ENCODE peak calls at places on chromosomes 5 and 9, in ten cellular contexts. Y, L, N, U, A, T, O, I, G and P are unnamed samples.

GRCh38 chr5:33679791-33680190 is 212.0 kb downstream of the ADAMTS12 start:
- DNase-seq in Y (peak), L (no peak), N (no peak), U (no peak), A (no peak), T (no peak), O (no peak), I (peak), G (peak), P (no peak)

GRCh38 chr5:124515494-124516222 is 230.8 kb downstream of the ZNF608 start:
- DNase-seq in Y (peak), L (no peak), N (no peak), U (no peak), A (no peak), T (no peak), O (no peak), I (no peak), G (no peak), P (no peak)

GRCh38 chr5:79872309-79872708 is 118.8 kb downstream of the MTX3 start:
- DNase-seq in Y (no peak), L (no peak), N (no peak), U (no peak), A (no peak), T (no peak), O (no peak), I (no peak), G (peak), P (no peak)

GRCh38 chr9:942805-943580 is 33.5 kb upstream of the DMRT3 start:
- DNase-seq in Y (no peak), L (no peak), N (no peak), U (no peak), A (no peak), T (no peak), O (no peak), I (no peak), G (no peak), P (no peak)

GRCh38 chr9:122226142-122226757 is 2.5 kb downstream of the LHX6 start:
- DNase-seq in Y (no peak), L (no peak), N (no peak), U (no peak), A (no peak), T (no peak), O (no peak), I (no peak), G (no peak), P (no peak)

GRCh38 chr5:123545506-123545905 is 33.5 kb downstream of the CSNK1G3 start:
- DNase-seq in Y (peak), L (no peak), N (no peak), U (peak), A (no peak), T (no peak), O (no peak), I (no peak), G (no peak), P (no peak)

GRCh38 chr9:136985027-136985602 is 2.3 kb downstream of the LCNL1 start:
- DNase-seq in Y (no peak), L (no peak), N (no peak), U (no peak), A (no peak), T (no peak), O (no peak), I (no peak), G (no peak), P (no peak)

GRCh38 chr9:113772121-113772885 is 103.8 kb upstream of the ZNF618 start:
- DNase-seq in Y (peak), L (peak), N (no peak), U (no peak), A (no peak), T (no peak), O (no peak), I (peak), G (peak), P (no peak)

GRCh38 chr5:137146402-137146889 is 352.7 kb downstream of the SPOCK1 start:
- DNase-seq in Y (peak), L (peak), N (no peak), U (no peak), A (peak), T (peak), O (peak), I (peak), G (peak), P (no peak)

GRCh38 chr9:7968642-7969041 is 169.1 kb upstream of the DMAC1 start:
- DNase-seq in Y (no peak), L (no peak), N (no peak), U (no peak), A (no peak), T (no peak), O (no peak), I (no peak), G (no peak), P (no peak)

GRCh38 chr5:157463081-157463480 is 3.1 kb downstream of the NIPAL4 start:
- DNase-seq in Y (no peak), L (no peak), N (no peak), U (no peak), A (no peak), T (no peak), O (no peak), I (no peak), G (no peak), P (no peak)

GRCh38 chr5:64818245-64818644 is 49.5 kb downstream of the CWC27 start:
- DNase-seq in Y (no peak), L (no peak), N (no peak), U (no peak), A (no peak), T (no peak), O (no peak), I (no peak), G (no peak), P (no peak)

GRCh38 chr9:74887041-74887980 is at the start of gene TRPM6:
- DNase-seq in Y (peak), L (peak), N (peak), U (no peak), A (peak), T (peak), O (peak), I (peak), G (peak), P (peak)

GRCh38 chr5:122773615-122774014 is 1.3 kb upstream of the SNX2 start:
- DNase-seq in Y (no peak), L (no peak), N (no peak), U (no peak), A (no peak), T (no peak), O (no peak), I (no peak), G (no peak), P (no peak)

GRCh38 chr9:78386746-78387145 is 89.8 kb downstream of the PSAT1 start:
- DNase-seq in Y (peak), L (peak), N (no peak), U (no peak), A (no peak), T (no peak), O (no peak), I (peak), G (no peak), P (no peak)

GRCh38 chr5:39025456-39025855 is 48.7 kb downstream of the RICTOR start:
- DNase-seq in Y (no peak), L (no peak), N (no peak), U (no peak), A (no peak), T (no peak), O (no peak), I (no peak), G (no peak), P (no peak)

GRCh38 chr5:77168884-77169254 is 41.6 kb upstream of the PDE8B start:
- DNase-seq in Y (no peak), L (peak), N (no peak), U (no peak), A (peak), T (no peak), O (no peak), I (no peak), G (no peak), P (no peak)

GRCh38 chr5:179158556-179158955 is 98.4 kb downstream of the ZNF354C start:
- DNase-seq in Y (no peak), L (no peak), N (no peak), U (no peak), A (no peak), T (no peak), O (no peak), I (no peak), G (no peak), P (no peak)

GRCh38 chr9:120904999-120905793 is 21.4 kb downstream of the TRAF1 start:
- DNase-seq in Y (no peak), L (no peak), N (no peak), U (no peak), A (no peak), T (no peak), O (no peak), I (no peak), G (no peak), P (no peak)

GRCh38 chr5:76622076-76622475 is 1.1 kb downstream of the F2RL2 start:
- DNase-seq in Y (no peak), L (no peak), N (no peak), U (no peak), A (no peak), T (no peak), O (no peak), I (no peak), G (no peak), P (no peak)

GRCh38 chr5:98492258-98492657 is 281.2 kb upstream of the RGMB start:
- DNase-seq in Y (no peak), L (peak), N (no peak), U (no peak), A (no peak), T (no peak), O (no peak), I (no peak), G (no peak), P (no peak)

GRCh38 chr5:73654861-73655318 is 28.9 kb downstream of the ARHGEF28 start:
- DNase-seq in Y (no peak), L (no peak), N (no peak), U (no peak), A (no peak), T (no peak), O (no peak), I (peak), G (no peak), P (no peak)

GRCh38 chr9:117234178-117234577 is 180.7 kb downstream of the ASTN2 start:
- DNase-seq in Y (no peak), L (no peak), N (no peak), U (no peak), A (no peak), T (no peak), O (no peak), I (no peak), G (no peak), P (no peak)

GRCh38 chr5:68430282-68430681 is 214.7 kb downstream of the PIK3R1 start:
- DNase-seq in Y (no peak), L (no peak), N (no peak), U (no peak), A (no peak), T (no peak), O (no peak), I (no peak), G (no peak), P (no peak)

GRCh38 chr5:110038297-110038997 is 348.7 kb downstream of the MAN2A1 start:
- DNase-seq in Y (peak), L (no peak), N (no peak), U (no peak), A (no peak), T (no peak), O (no peak), I (no peak), G (peak), P (no peak)

GRCh38 chr9:138075496-138075895 is 197.9 kb downstream of the CACNA1B start:
- DNase-seq in Y (no peak), L (no peak), N (peak), U (no peak), A (no peak), T (no peak), O (peak), I (no peak), G (no peak), P (no peak)

GRCh38 chr5:72623936-72624335 is 116.7 kb upstream of the ZNF366 start:
- DNase-seq in Y (no peak), L (no peak), N (no peak), U (no peak), A (no peak), T (no peak), O (no peak), I (no peak), G (no peak), P (no peak)

GRCh38 chr9:99167694-99168093 is 54.0 kb downstream of the ALG2 start:
- DNase-seq in Y (no peak), L (no peak), N (no peak), U (no peak), A (no peak), T (no peak), O (no peak), I (no peak), G (no peak), P (no peak)

GRCh38 chr9:136326061-136326776 is 1.1 kb upstream of the GPSM1 start:
- DNase-seq in Y (peak), L (peak), N (no peak), U (no peak), A (no peak), T (no peak), O (no peak), I (peak), G (peak), P (peak)

GRCh38 chr5:175879743-175880142 is 8.4 kb downstream of the CPLX2 start:
- DNase-seq in Y (no peak), L (no peak), N (no peak), U (no peak), A (no peak), T (no peak), O (no peak), I (no peak), G (no peak), P (no peak)

GRCh38 chr9:23769307-23769935 is 56.6 kb downstream of the ELAVL2 start:
- DNase-seq in Y (no peak), L (no peak), N (no peak), U (no peak), A (no peak), T (no peak), O (no peak), I (peak), G (peak), P (no peak)

GRCh38 chr9:38432922-38433510 is 8.8 kb upstream of the IGFBPL1 start:
- DNase-seq in Y (peak), L (no peak), N (no peak), U (peak), A (no peak), T (peak), O (peak), I (peak), G (peak), P (no peak)

GRCh38 chr9:133205996-133206931 is 2.8 kb downstream of the OBP2B start:
- DNase-seq in Y (no peak), L (no peak), N (peak), U (no peak), A (peak), T (no peak), O (no peak), I (no peak), G (no peak), P (no peak)

GRCh38 chr9:13719981-13720380 is 440.5 kb upstream of the MPDZ start:
- DNase-seq in Y (peak), L (peak), N (no peak), U (no peak), A (no peak), T (no peak), O (no peak), I (peak), G (peak), P (no peak)

GRCh38 chr5:125719681-125720676 is 703.2 kb upstream of the GRAMD2B start:
- DNase-seq in Y (no peak), L (no peak), N (no peak), U (no peak), A (no peak), T (no peak), O (no peak), I (peak), G (peak), P (no peak)

GRCh38 chr9:75797181-75797580 is 93.3 kb upstream of the PCSK5 start:
- DNase-seq in Y (no peak), L (no peak), N (no peak), U (no peak), A (no peak), T (no peak), O (no peak), I (no peak), G (no peak), P (no peak)

GRCh38 chr5:124996764-124997077 is 250.3 kb upstream of the ZNF608 start:
- DNase-seq in Y (peak), L (peak), N (no peak), U (no peak), A (no peak), T (no peak), O (no peak), I (peak), G (peak), P (no peak)

GRCh38 chr5:76401801-76402250 is 1.3 kb upstream of the IQGAP2 start:
- DNase-seq in Y (no peak), L (no peak), N (no peak), U (peak), A (no peak), T (no peak), O (no peak), I (no peak), G (no peak), P (no peak)

GRCh38 chr5:140965905-140966292 is 377 bp upstream of the PCDHAC2 start:
- DNase-seq in Y (no peak), L (no peak), N (no peak), U (no peak), A (no peak), T (no peak), O (no peak), I (no peak), G (no peak), P (no peak)
- H3K4me3 ChIP-seq in Y (peak), L (peak), N (no peak), U (no peak), A (peak), T (peak), O (peak), I (no peak), G (peak), P (peak)

GRCh38 chr9:92727716-92728700 is 36.6 kb downstream of the BICD2 start:
- DNase-seq in Y (no peak), L (no peak), N (peak), U (no peak), A (no peak), T (no peak), O (peak), I (no peak), G (no peak), P (no peak)
- H3K4me3 ChIP-seq in Y (no peak), L (no peak), N (no peak), U (no peak), A (no peak), T (no peak), O (no peak), I (no peak), G (no peak), P (no peak)

GRCh38 chr5:141355641-141356040 is 820 bp downstream of the PCDHGA4 start:
- DNase-seq in Y (no peak), L (no peak), N (no peak), U (no peak), A (no peak), T (no peak), O (no peak), I (no peak), G (no peak), P (no peak)
- H3K4me3 ChIP-seq in Y (no peak), L (no peak), N (no peak), U (no peak), A (peak), T (no peak), O (peak), I (no peak), G (peak), P (no peak)

GRCh38 chr9:131880828-131881227 is 141.0 kb upstream of the RAPGEF1 start:
- DNase-seq in Y (no peak), L (no peak), N (no peak), U (no peak), A (no peak), T (no peak), O (no peak), I (no peak), G (no peak), P (no peak)
- H3K4me3 ChIP-seq in Y (no peak), L (no peak), N (no peak), U (no peak), A (no peak), T (no peak), O (no peak), I (no peak), G (no peak), P (no peak)

GRCh38 chr9:34124103-34124502 is 2.4 kb downstream of the DCAF12 start:
- DNase-seq in Y (peak), L (no peak), N (no peak), U (no peak), A (no peak), T (no peak), O (no peak), I (no peak), G (no peak), P (no peak)

GRCh38 chr9:34125681-34126206 is 754 bp downstream of the DCAF12 start:
- DNase-seq in Y (peak), L (no peak), N (no peak), U (no peak), A (no peak), T (no peak), O (no peak), I (peak), G (peak), P (no peak)

GRCh38 chr9:34124923-34125322 is 1.6 kb downstream of the DCAF12 start:
- DNase-seq in Y (peak), L (no peak), N (no peak), U (no peak), A (no peak), T (no peak), O (no peak), I (no peak), G (no peak), P (no peak)

GRCh38 chr9:34121996-34122395 is 4.5 kb downstream of the DCAF12 start:
- DNase-seq in Y (peak), L (no peak), N (no peak), U (no peak), A (no peak), T (no peak), O (no peak), I (no peak), G (no peak), P (no peak)

DNA sequence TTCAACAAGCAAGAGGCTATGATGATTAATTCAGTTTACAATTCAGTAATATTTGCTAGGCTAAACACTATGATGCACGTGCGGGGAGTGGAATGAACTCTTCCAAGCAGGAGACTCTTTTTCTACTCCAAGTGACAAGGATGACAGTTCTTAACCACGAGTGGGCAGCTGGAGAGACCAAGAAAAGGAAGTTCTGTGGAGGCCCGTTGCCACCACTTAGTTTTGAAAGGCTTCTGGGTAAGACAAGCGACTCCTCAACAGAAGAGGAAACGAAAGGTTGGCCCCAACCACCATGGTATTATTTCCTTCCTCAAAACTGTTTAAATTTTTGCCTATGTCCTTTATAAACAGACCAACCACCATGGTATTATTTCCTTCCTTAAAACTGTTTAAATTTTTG is 2.8 kb downstream of the DCAF12 start:
- DNase-seq in Y (no peak), L (no peak), N (no peak), U (peak), A (no peak), T (no peak), O (peak), I (no peak), G (no peak), P (no peak)
- H3K4me3 ChIP-seq in Y (no peak), L (no peak), N (no peak), U (peak), A (peak), T (no peak), O (no peak), I (no peak), G (no peak), P (no peak)

DNA sequence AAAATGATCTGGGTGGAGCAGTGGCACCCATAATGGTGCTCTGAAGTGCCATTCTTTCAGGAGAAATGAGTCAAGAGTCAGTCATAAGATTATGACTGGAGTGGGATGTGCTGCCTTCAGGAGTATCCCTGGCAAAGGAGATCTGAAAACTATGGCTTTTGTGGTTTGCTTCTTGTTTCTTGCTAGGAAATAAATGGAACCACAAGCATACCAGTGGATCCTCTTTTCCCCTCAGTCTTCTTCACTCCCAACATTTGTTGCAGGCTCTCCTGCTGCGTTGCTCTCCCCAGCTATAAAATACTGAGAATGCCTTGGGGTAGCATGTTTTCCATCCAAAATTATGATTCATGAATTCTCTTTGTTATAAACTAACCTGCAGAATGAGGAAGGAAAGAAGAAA is 199.1 kb downstream of the NNT start:
- DNase-seq in Y (peak), L (peak), N (no peak), U (no peak), A (no peak), T (no peak), O (no peak), I (peak), G (peak), P (no peak)
- H3K4me3 ChIP-seq in Y (no peak), L (no peak), N (no peak), U (no peak), A (no peak), T (no peak), O (no peak), I (no peak), G (no peak), P (no peak)

GRCh38 chr5:132464155-132464939 is 26.2 kb downstream of the IRF1 start:
- DNase-seq in Y (no peak), L (no peak), N (no peak), U (no peak), A (no peak), T (no peak), O (no peak), I (no peak), G (no peak), P (no peak)
- H3K4me3 ChIP-seq in Y (no peak), L (no peak), N (peak), U (peak), A (no peak), T (no peak), O (peak), I (no peak), G (no peak), P (no peak)

DNA sequence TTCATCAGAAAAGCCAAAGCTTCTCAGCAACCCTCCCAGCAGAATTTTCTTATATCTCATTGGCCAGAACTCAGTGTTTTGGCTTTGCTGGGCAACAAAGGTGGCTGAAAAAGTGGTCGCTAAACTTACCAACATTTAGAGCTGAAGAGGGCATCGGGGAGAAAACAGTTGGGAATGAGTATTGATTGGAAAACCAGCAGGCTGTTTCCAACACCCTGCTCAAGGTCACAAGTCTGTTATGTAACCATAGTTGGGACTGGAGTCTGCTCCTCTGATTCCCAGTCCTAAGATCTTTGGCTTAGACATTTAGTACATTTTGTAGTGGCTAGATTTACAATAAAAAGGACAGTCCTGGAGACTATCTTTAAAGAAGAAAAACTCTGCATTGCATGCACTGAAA is 17.1 kb downstream of the IL12B start:
- DNase-seq in Y (no peak), L (no peak), N (no peak), U (no peak), A (no peak), T (no peak), O (no peak), I (no peak), G (no peak), P (no peak)
- H3K4me3 ChIP-seq in Y (no peak), L (no peak), N (no peak), U (no peak), A (no peak), T (no peak), O (no peak), I (no peak), G (no peak), P (no peak)